ENCODE peak calls at places on chromosomes 12 and 14, in eight cellular contexts. One of them, this sample, is unnamed.

GRCh38 chr12:94286580-94287244 is 138.3 kb downstream of the PLXNC1 start:
- DNase-seq in tibial nerve: no peak
- DNase-seq in endodermal cell: peak; percentile 55
- DNase-seq in A673: no peak
- DNase-seq in AG09309: no peak
- DNase-seq in AG04449: no peak
- DNase-seq in choroid plexus epithelial cell: no peak
- DNase-seq in pancreas: no peak
- DNase-seq in this sample: no peak

GRCh38 chr14:89378119-89378518 is 38.9 kb downstream of the FOXN3 start:
- DNase-seq in tibial nerve: no peak
- DNase-seq in endodermal cell: no peak
- DNase-seq in A673: no peak
- DNase-seq in AG09309: no peak
- DNase-seq in AG04449: peak; percentile 45
- DNase-seq in choroid plexus epithelial cell: peak; percentile 83
- DNase-seq in pancreas: no peak
- DNase-seq in this sample: peak; percentile 38

GRCh38 chr12:18165422-18165871 is 75.5 kb upstream of the RERGL start:
- DNase-seq in tibial nerve: no peak
- DNase-seq in endodermal cell: no peak
- DNase-seq in A673: no peak
- DNase-seq in AG09309: no peak
- DNase-seq in AG04449: no peak
- DNase-seq in choroid plexus epithelial cell: peak; percentile 81
- DNase-seq in pancreas: no peak
- DNase-seq in this sample: no peak

GRCh38 chr12:132462778-132463177 is 27.2 kb upstream of the FBRSL1 start:
- DNase-seq in tibial nerve: no peak
- DNase-seq in endodermal cell: no peak
- DNase-seq in A673: no peak
- DNase-seq in AG09309: no peak
- DNase-seq in AG04449: no peak
- DNase-seq in choroid plexus epithelial cell: no peak
- DNase-seq in pancreas: no peak
- DNase-seq in this sample: no peak

GRCh38 chr14:92105845-92106094 is 612 bp downstream of the ATXN3 start:
- DNase-seq in tibial nerve: peak; percentile 35
- DNase-seq in endodermal cell: peak; percentile 78
- DNase-seq in A673: peak; percentile 55
- DNase-seq in AG09309: no peak
- DNase-seq in AG04449: no peak
- DNase-seq in choroid plexus epithelial cell: no peak
- DNase-seq in pancreas: peak; percentile 27
- DNase-seq in this sample: no peak

GRCh38 chr14:35789651-35790050 is 19.4 kb downstream of the RALGAPA1 start:
- DNase-seq in tibial nerve: no peak
- DNase-seq in endodermal cell: no peak
- DNase-seq in A673: no peak
- DNase-seq in AG09309: peak; percentile 39
- DNase-seq in AG04449: peak; percentile 38
- DNase-seq in choroid plexus epithelial cell: peak; percentile 61
- DNase-seq in pancreas: no peak
- DNase-seq in this sample: no peak

GRCh38 chr12:106342397-106343212 is 14.9 kb upstream of the POLR3B start:
- DNase-seq in tibial nerve: peak; percentile 50
- DNase-seq in endodermal cell: no peak
- DNase-seq in A673: peak; percentile 17
- DNase-seq in AG09309: peak; percentile 45
- DNase-seq in AG04449: no peak
- DNase-seq in choroid plexus epithelial cell: peak; percentile 67
- DNase-seq in pancreas: peak; percentile 32
- DNase-seq in this sample: no peak

GRCh38 chr14:67515386-67516079 is 17.6 kb upstream of the PLEKHH1 start:
- DNase-seq in tibial nerve: no peak
- DNase-seq in endodermal cell: peak; percentile 75
- DNase-seq in A673: peak; percentile 36
- DNase-seq in AG09309: no peak
- DNase-seq in AG04449: no peak
- DNase-seq in choroid plexus epithelial cell: no peak
- DNase-seq in pancreas: no peak
- DNase-seq in this sample: no peak

GRCh38 chr14:77311217-77311616 is 9.5 kb downstream of the POMT2 start:
- DNase-seq in tibial nerve: no peak
- DNase-seq in endodermal cell: no peak
- DNase-seq in A673: no peak
- DNase-seq in AG09309: no peak
- DNase-seq in AG04449: no peak
- DNase-seq in choroid plexus epithelial cell: no peak
- DNase-seq in pancreas: no peak
- DNase-seq in this sample: no peak

GRCh38 chr12:110966081-110966760 is 45.8 kb upstream of the MYL2 start:
- DNase-seq in tibial nerve: no peak
- DNase-seq in endodermal cell: peak; percentile 42
- DNase-seq in A673: no peak
- DNase-seq in AG09309: no peak
- DNase-seq in AG04449: no peak
- DNase-seq in choroid plexus epithelial cell: no peak
- DNase-seq in pancreas: no peak
- DNase-seq in this sample: no peak

GRCh38 chr14:93137864-93138263 is 22.1 kb upstream of the ITPK1 start:
- DNase-seq in tibial nerve: no peak
- DNase-seq in endodermal cell: peak; percentile 52
- DNase-seq in A673: no peak
- DNase-seq in AG09309: no peak
- DNase-seq in AG04449: no peak
- DNase-seq in choroid plexus epithelial cell: peak; percentile 34
- DNase-seq in pancreas: peak; percentile 82
- DNase-seq in this sample: no peak

GRCh38 chr12:82461851-82462250 is 103.5 kb downstream of the METTL25 start:
- DNase-seq in tibial nerve: no peak
- DNase-seq in endodermal cell: no peak
- DNase-seq in A673: peak; percentile 3
- DNase-seq in AG09309: no peak
- DNase-seq in AG04449: no peak
- DNase-seq in choroid plexus epithelial cell: peak; percentile 10
- DNase-seq in pancreas: no peak
- DNase-seq in this sample: no peak

GRCh38 chr14:67137744-67138371 is 51.4 kb upstream of the GARIN2 start:
- DNase-seq in tibial nerve: no peak
- DNase-seq in endodermal cell: no peak
- DNase-seq in A673: peak; percentile 35
- DNase-seq in AG09309: no peak
- DNase-seq in AG04449: no peak
- DNase-seq in choroid plexus epithelial cell: peak; percentile 57
- DNase-seq in pancreas: no peak
- DNase-seq in this sample: no peak

GRCh38 chr12:25459541-25459951 is 93.5 kb downstream of the LMNTD1 start:
- DNase-seq in tibial nerve: no peak
- DNase-seq in endodermal cell: peak; percentile 54
- DNase-seq in A673: no peak
- DNase-seq in AG09309: no peak
- DNase-seq in AG04449: no peak
- DNase-seq in choroid plexus epithelial cell: no peak
- DNase-seq in pancreas: no peak
- DNase-seq in this sample: no peak

GRCh38 chr12:3117144-3117581 is 40.0 kb downstream of the TSPAN9 start:
- DNase-seq in tibial nerve: no peak
- DNase-seq in endodermal cell: no peak
- DNase-seq in A673: peak; percentile 33
- DNase-seq in AG09309: peak; percentile 76
- DNase-seq in AG04449: peak; percentile 49
- DNase-seq in choroid plexus epithelial cell: peak; percentile 76
- DNase-seq in pancreas: no peak
- DNase-seq in this sample: no peak

GRCh38 chr14:22520786-22521185 is 68.2 kb downstream of the DAD1 start:
- DNase-seq in tibial nerve: no peak
- DNase-seq in endodermal cell: no peak
- DNase-seq in A673: no peak
- DNase-seq in AG09309: no peak
- DNase-seq in AG04449: no peak
- DNase-seq in choroid plexus epithelial cell: no peak
- DNase-seq in pancreas: no peak
- DNase-seq in this sample: no peak

GRCh38 chr14:90557516-90557915 is 160.7 kb downstream of the CALM1 start:
- DNase-seq in tibial nerve: no peak
- DNase-seq in endodermal cell: no peak
- DNase-seq in A673: no peak
- DNase-seq in AG09309: no peak
- DNase-seq in AG04449: no peak
- DNase-seq in choroid plexus epithelial cell: no peak
- DNase-seq in pancreas: no peak
- DNase-seq in this sample: no peak

GRCh38 chr14:90556666-90557450 is 160.0 kb downstream of the CALM1 start:
- DNase-seq in tibial nerve: no peak
- DNase-seq in endodermal cell: no peak
- DNase-seq in A673: no peak
- DNase-seq in AG09309: no peak
- DNase-seq in AG04449: no peak
- DNase-seq in choroid plexus epithelial cell: no peak
- DNase-seq in pancreas: no peak
- DNase-seq in this sample: no peak

GRCh38 chr14:90555126-90556049 is 158.6 kb downstream of the CALM1 start:
- DNase-seq in tibial nerve: no peak
- DNase-seq in endodermal cell: no peak
- DNase-seq in A673: no peak
- DNase-seq in AG09309: no peak
- DNase-seq in AG04449: no peak
- DNase-seq in choroid plexus epithelial cell: no peak
- DNase-seq in pancreas: no peak
- DNase-seq in this sample: no peak

GRCh38 chr14:90554341-90554740 is 157.5 kb downstream of the CALM1 start:
- DNase-seq in tibial nerve: no peak
- DNase-seq in endodermal cell: no peak
- DNase-seq in A673: no peak
- DNase-seq in AG09309: no peak
- DNase-seq in AG04449: no peak
- DNase-seq in choroid plexus epithelial cell: no peak
- DNase-seq in pancreas: no peak
- DNase-seq in this sample: no peak

GRCh38 chr14:90556050-90556477 is 159.2 kb downstream of the CALM1 start:
- DNase-seq in tibial nerve: no peak
- DNase-seq in endodermal cell: peak; percentile 85
- DNase-seq in A673: no peak
- DNase-seq in AG09309: no peak
- DNase-seq in AG04449: no peak
- DNase-seq in choroid plexus epithelial cell: peak; percentile 48
- DNase-seq in pancreas: peak; percentile 20
- DNase-seq in this sample: no peak
- H3K4me3 ChIP-seq in tibial nerve: no peak overlapping the region
- H3K4me3 ChIP-seq in endodermal cell: no peak overlapping the region
- H3K4me3 ChIP-seq in A673: no peak overlapping the region
- H3K4me3 ChIP-seq in AG09309: no peak overlapping the region
- H3K4me3 ChIP-seq in AG04449: no peak overlapping the region
- H3K4me3 ChIP-seq in choroid plexus epithelial cell: peak overlapping the region; percentile 46
- H3K4me3 ChIP-seq in pancreas: no peak overlapping the region
- H3K4me3 ChIP-seq in this sample: no peak overlapping the region

DNA sequence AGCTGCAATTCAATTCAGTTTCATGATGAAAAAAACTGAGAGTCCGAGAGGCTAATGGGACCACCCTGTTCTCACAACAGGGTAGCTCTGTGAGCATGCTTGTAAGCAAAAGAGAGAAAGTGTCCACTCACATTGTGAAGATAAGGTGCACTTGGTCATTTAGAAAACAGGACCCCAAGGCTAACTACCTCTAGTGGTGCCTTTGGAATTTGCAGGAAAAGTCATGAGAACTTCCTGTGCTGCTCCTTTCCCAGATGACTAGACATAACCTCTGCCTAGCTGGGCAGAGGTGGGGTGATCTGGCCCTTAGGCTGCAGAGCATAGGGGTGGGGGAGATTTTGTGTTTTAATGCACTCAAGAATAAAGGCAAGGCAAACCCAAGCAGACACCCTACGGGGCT is 118.9 kb downstream of the STAB2 start:
- DNase-seq in tibial nerve: no peak
- DNase-seq in endodermal cell: peak; percentile 67
- DNase-seq in A673: no peak
- DNase-seq in AG09309: no peak
- DNase-seq in AG04449: no peak
- DNase-seq in choroid plexus epithelial cell: no peak
- DNase-seq in pancreas: no peak
- DNase-seq in this sample: no peak
- TF ChIP-seq CTCF in tibial nerve: no peak
- TF ChIP-seq CTCF in endodermal cell: peak; percentile 73
- TF ChIP-seq CTCF in A673: peak; percentile 29
- TF ChIP-seq CTCF in AG09309: peak; percentile 4
- TF ChIP-seq CTCF in AG04449: no peak
- TF ChIP-seq CTCF in choroid plexus epithelial cell: peak; percentile 29
- TF ChIP-seq CTCF in pancreas: no peak
- TF ChIP-seq CTCF in this sample: no peak

DNA sequence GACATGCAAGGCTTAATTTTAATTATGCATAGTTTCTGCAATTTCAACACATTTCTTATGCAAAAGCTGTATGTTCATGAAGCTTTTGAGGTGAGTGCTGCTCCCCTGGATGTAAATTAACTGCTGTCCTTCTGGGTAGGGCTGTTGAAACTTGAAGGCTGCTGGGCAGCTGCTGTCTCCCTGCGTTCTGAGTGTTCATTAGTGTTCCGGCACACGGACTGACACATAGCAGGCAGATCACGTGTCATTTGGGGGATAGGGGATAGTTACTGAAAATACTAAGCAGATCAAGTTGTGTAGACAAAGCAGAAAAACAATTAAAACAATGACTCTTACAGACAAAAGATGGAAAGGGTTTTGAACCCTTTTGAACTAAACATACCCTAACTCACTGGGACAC is 82.5 kb downstream of the PRICKLE1 start:
- DNase-seq in tibial nerve: no peak
- DNase-seq in endodermal cell: no peak
- DNase-seq in A673: no peak
- DNase-seq in AG09309: no peak
- DNase-seq in AG04449: no peak
- DNase-seq in choroid plexus epithelial cell: peak; percentile 20
- DNase-seq in pancreas: no peak
- DNase-seq in this sample: no peak
- H3K4me3 ChIP-seq in tibial nerve: no peak overlapping the region
- H3K4me3 ChIP-seq in endodermal cell: no peak overlapping the region
- H3K4me3 ChIP-seq in A673: no peak overlapping the region
- H3K4me3 ChIP-seq in AG09309: no peak overlapping the region
- H3K4me3 ChIP-seq in AG04449: no peak overlapping the region
- H3K4me3 ChIP-seq in choroid plexus epithelial cell: no peak overlapping the region
- H3K4me3 ChIP-seq in pancreas: no peak overlapping the region
- H3K4me3 ChIP-seq in this sample: no peak overlapping the region

DNA sequence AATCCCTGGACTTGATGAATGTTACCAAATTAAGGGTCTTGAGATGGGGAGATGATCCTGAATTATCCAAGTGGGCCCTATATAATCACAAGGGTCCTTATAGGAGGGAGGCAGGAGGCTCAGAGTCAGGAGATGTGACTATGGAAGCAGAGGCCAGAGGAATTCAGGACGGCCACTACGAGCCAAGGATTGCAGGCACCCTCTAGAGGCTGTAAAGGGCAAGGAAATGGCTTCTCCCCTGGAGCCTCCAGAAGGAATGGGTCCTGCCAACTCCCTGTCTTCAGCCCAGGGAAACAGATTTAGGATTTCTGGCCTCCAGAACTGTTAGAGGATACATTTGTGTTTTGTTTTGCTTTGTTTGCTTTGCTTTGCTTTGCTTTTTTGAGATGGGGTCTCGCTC is 8.8 kb downstream of the BDKRB1 start:
- DNase-seq in tibial nerve: no peak
- DNase-seq in endodermal cell: peak; percentile 75
- DNase-seq in A673: peak; percentile 21
- DNase-seq in AG09309: no peak
- DNase-seq in AG04449: no peak
- DNase-seq in choroid plexus epithelial cell: peak; percentile 54
- DNase-seq in pancreas: no peak
- DNase-seq in this sample: no peak
- TF ChIP-seq CTCF in tibial nerve: no peak
- TF ChIP-seq CTCF in endodermal cell: peak; percentile 77
- TF ChIP-seq CTCF in A673: peak; percentile 36
- TF ChIP-seq CTCF in AG09309: peak; percentile 73
- TF ChIP-seq CTCF in AG04449: peak; percentile 54
- TF ChIP-seq CTCF in choroid plexus epithelial cell: peak; percentile 69
- TF ChIP-seq CTCF in pancreas: no peak
- TF ChIP-seq CTCF in this sample: peak; percentile 46

This sample was measured in AG04450.